ENCODE peak calls at places on chromosomes 1 and 21, in nine cellular contexts. M is upper lobe of right lung, R is A549, A is neural progenitor cell, C is K562, H is psoas muscle, D is heart right ventricle, O is pancreas, K is fibroblast of mammary gland. W is an unnamed sample.

GRCh38 chr21:34722684-34723300 is 54.0 kb downstream of the CLIC6 start:
- DNase-seq in M (no peak), R (no peak), A (peak), C (peak), H (no peak), D (no peak), O (no peak), K (no peak), W (no peak)

GRCh38 chr1:182617734-182618288 is 13.6 kb upstream of the RGS16 start:
- DNase-seq in M (no peak), R (no peak), A (no peak), C (no peak), H (no peak), D (no peak), O (no peak), K (peak), W (no peak)

GRCh38 chr1:78214334-78214733 is 168.6 kb downstream of the GIPC2 start:
- DNase-seq in M (no peak), R (no peak), A (no peak), C (no peak), H (no peak), D (no peak), O (no peak), K (no peak), W (no peak)

GRCh38 chr1:17513131-17513530 is 26.4 kb upstream of the ARHGEF10L start:
- DNase-seq in M (no peak), R (no peak), A (no peak), C (no peak), H (no peak), D (no peak), O (no peak), K (no peak), W (no peak)

GRCh38 chr1:40305871-40306270 is 11.2 kb downstream of the COL9A2 start:
- DNase-seq in M (no peak), R (no peak), A (no peak), C (no peak), H (no peak), D (no peak), O (no peak), K (no peak), W (no peak)

GRCh38 chr1:201647722-201648065 is 108.8 kb downstream of the NAV1 start:
- DNase-seq in M (no peak), R (no peak), A (peak), C (no peak), H (no peak), D (no peak), O (no peak), K (no peak), W (no peak)

GRCh38 chr1:216462061-216462775 is 39.0 kb upstream of the USH2A start:
- DNase-seq in M (no peak), R (no peak), A (no peak), C (no peak), H (no peak), D (no peak), O (no peak), K (peak), W (peak)

GRCh38 chr1:3066250-3066711 is 2.7 kb upstream of the PRDM16 start:
- DNase-seq in M (peak), R (no peak), A (peak), C (no peak), H (peak), D (peak), O (peak), K (no peak), W (no peak)

GRCh38 chr21:36321325-36322082 is 1.5 kb downstream of the MORC3 start:
- DNase-seq in M (no peak), R (no peak), A (peak), C (peak), H (no peak), D (peak), O (peak), K (peak), W (peak)

GRCh38 chr1:248857749-248858095 is 1.2 kb downstream of the ZNF692 start:
- DNase-seq in M (no peak), R (no peak), A (no peak), C (no peak), H (no peak), D (no peak), O (no peak), K (no peak), W (no peak)

GRCh38 chr21:46455575-46456385 is 2.9 kb upstream of the DIP2A start:
- DNase-seq in M (no peak), R (no peak), A (no peak), C (peak), H (no peak), D (peak), O (no peak), K (peak), W (no peak)

GRCh38 chr1:111054656-111055055 is 85.2 kb downstream of the DRAM2 start:
- DNase-seq in M (no peak), R (no peak), A (no peak), C (no peak), H (no peak), D (no peak), O (no peak), K (no peak), W (no peak)

GRCh38 chr1:201254625-201255469 is 28.5 kb upstream of the PKP1 start:
- DNase-seq in M (peak), R (peak), A (peak), C (peak), H (peak), D (peak), O (peak), K (peak), W (peak)

GRCh38 chr1:215076312-215076711 is 6.2 kb upstream of the KCNK2 start:
- DNase-seq in M (no peak), R (no peak), A (peak), C (no peak), H (no peak), D (no peak), O (no peak), K (peak), W (peak)

GRCh38 chr1:116531917-116532316 is 38.9 kb downstream of the CD58 start:
- DNase-seq in M (no peak), R (no peak), A (no peak), C (no peak), H (no peak), D (no peak), O (no peak), K (no peak), W (no peak)

GRCh38 chr1:206986402-206986801 is 16.1 kb upstream of the FCAMR start:
- DNase-seq in M (no peak), R (no peak), A (no peak), C (no peak), H (no peak), D (no peak), O (no peak), K (no peak), W (no peak)

GRCh38 chr1:206978259-206978658 is 8.0 kb upstream of the FCAMR start:
- DNase-seq in M (no peak), R (no peak), A (no peak), C (no peak), H (no peak), D (no peak), O (no peak), K (no peak), W (no peak)

GRCh38 chr1:206979379-206980043 is 9.3 kb upstream of the FCAMR start:
- DNase-seq in M (no peak), R (peak), A (peak), C (peak), H (no peak), D (no peak), O (no peak), K (peak), W (peak)

GRCh38 chr1:206985162-206985749 is 15.0 kb upstream of the FCAMR start:
- DNase-seq in M (no peak), R (no peak), A (peak), C (no peak), H (no peak), D (no peak), O (no peak), K (no peak), W (no peak)

GRCh38 chr1:206982216-206982615 is 12.0 kb upstream of the FCAMR start:
- DNase-seq in M (no peak), R (peak), A (peak), C (peak), H (no peak), D (peak), O (peak), K (peak), W (peak)
- TF ChIP-seq CTCF in M (peak), R (peak), A (peak), C (peak), H (peak), D (peak), O (peak), K (peak), W (peak)

DNA sequence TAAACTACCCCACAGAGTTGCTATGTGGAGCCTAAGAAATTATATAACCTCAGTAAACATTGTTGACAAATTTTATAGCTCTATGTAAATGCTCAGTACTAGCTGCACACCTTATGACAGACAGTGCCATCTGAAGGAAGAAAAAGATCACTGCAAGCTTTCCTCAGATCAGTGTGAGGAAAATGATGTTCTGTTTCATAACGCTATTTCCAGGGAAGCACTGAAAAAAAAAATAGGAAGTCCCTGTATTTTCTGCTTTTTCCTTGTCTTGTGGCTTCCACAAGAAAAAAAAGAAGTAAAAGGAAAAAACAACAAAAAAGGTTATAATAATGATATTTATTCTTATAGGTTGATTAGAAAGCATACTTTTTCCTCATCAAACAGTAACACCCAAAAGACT is 23.2 kb downstream of the LYST start:
- DNase-seq in M (no peak), R (peak), A (peak), C (peak), H (no peak), D (no peak), O (no peak), K (peak), W (peak)
- H3K4me3 ChIP-seq in M (no peak), R (no peak), A (no peak), C (no peak), H (no peak), D (no peak), O (no peak), K (no peak), W (no peak)

GRCh38 chr1:193542668-193543067 is 356.3 kb upstream of the B3GALT2 start:
- DNase-seq in M (no peak), R (no peak), A (no peak), C (no peak), H (no peak), D (no peak), O (no peak), K (no peak), W (no peak)

GRCh38 chr1:193545171-193545570 is 358.8 kb upstream of the B3GALT2 start:
- DNase-seq in M (no peak), R (no peak), A (no peak), C (no peak), H (no peak), D (no peak), O (no peak), K (no peak), W (no peak)

GRCh38 chr1:193540511-193540910 is 354.1 kb upstream of the B3GALT2 start:
- DNase-seq in M (no peak), R (no peak), A (no peak), C (no peak), H (no peak), D (no peak), O (no peak), K (no peak), W (no peak)

GRCh38 chr1:193539731-193540459 is 353.5 kb upstream of the B3GALT2 start:
- DNase-seq in M (no peak), R (no peak), A (no peak), C (no peak), H (no peak), D (no peak), O (no peak), K (no peak), W (no peak)

GRCh38 chr1:193543259-193543658 is 356.8 kb upstream of the B3GALT2 start:
- DNase-seq in M (no peak), R (no peak), A (peak), C (no peak), H (no peak), D (no peak), O (no peak), K (peak), W (no peak)
- TF ChIP-seq CTCF in M (no peak), R (no peak), A (no peak), C (no peak), H (no peak), D (no peak), O (no peak), K (no peak), W (no peak)

DNA sequence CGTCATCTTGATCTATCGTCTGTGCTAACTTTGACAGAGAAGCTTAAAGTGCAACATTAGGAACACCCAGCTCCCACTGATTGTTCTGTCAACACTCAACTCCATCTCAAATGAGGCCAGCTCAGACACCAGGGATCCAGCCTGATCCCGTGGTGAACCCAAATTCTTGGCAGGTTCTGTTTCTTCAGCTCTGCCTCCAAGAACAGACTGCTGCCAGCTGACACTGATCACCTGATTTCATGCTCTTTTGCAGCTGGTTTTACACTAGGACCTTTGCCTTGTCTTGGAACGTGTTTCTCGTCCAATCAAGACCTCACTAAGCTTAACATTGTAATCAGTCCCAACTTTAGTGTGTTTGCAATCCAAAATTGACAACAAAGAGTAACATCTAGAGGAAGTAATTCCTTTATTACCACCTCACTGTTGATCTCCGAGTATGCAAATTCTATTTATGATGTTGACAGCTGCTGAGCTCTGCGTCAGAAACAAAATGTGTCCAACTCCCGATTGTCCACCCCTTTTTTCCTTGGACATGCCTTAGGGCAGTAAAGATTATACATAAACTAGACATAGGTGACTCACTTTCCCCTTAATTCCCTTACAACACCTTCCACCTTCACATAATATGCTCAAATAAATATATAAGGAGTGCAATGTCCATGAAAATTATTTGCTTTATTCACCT is 1.6 kb upstream of the HYI start:
- DNase-seq in M (no peak), R (no peak), A (no peak), C (no peak), H (no peak), D (no peak), O (peak), K (no peak), W (no peak)
- H3K4me3 ChIP-seq in M (peak), R (no peak), A (no peak), C (no peak), H (peak), D (no peak), O (no peak), K (no peak), W (no peak)

GRCh38 chr1:168330285-168330684 is 49.6 kb downstream of the TBX19 start:
- DNase-seq in M (no peak), R (no peak), A (no peak), C (no peak), H (no peak), D (no peak), O (no peak), K (no peak), W (no peak)
- TF ChIP-seq CTCF in M (no peak), R (no peak), A (no peak), C (no peak), H (no peak), D (no peak), O (no peak), K (no peak), W (no peak)

W was measured in fibroblast of villous mesenchyme.